ENCODE peak calls at places on chromosomes 16 and 17, in five cellular contexts. N, Y, Z, E and T are unnamed samples.

GRCh38 chr17:50872710-50873424 is 6.7 kb upstream of the TOB1 start:
- DNase-seq in N (no peak), Y (peak; percentile 48), Z (no peak), E (no peak), T (no peak)

GRCh38 chr17:75843577-75844529 is at the start of gene UNC13D:
- DNase-seq in N (no peak), Y (no peak), Z (no peak), E (no peak), T (no peak)

GRCh38 chr17:35368086-35368824 is 5.2 kb downstream of the SLFN11 start:
- DNase-seq in N (no peak), Y (peak; percentile 53), Z (no peak), E (no peak), T (no peak)

GRCh38 chr16:77723108-77723514 is 797 bp downstream of the NUDT7 start:
- DNase-seq in N (peak; percentile 16), Y (peak; percentile 77), Z (peak; percentile 16), E (no peak), T (peak; percentile 2)

GRCh38 chr16:10916534-10916933 is 25.7 kb downstream of the DEXI start:
- DNase-seq in N (no peak), Y (no peak), Z (no peak), E (no peak), T (no peak)

GRCh38 chr16:58727028-58727781 is 6.9 kb downstream of the GOT2 start:
- DNase-seq in N (no peak), Y (no peak), Z (no peak), E (no peak), T (no peak)

GRCh38 chr17:49582789-49583188 is 7.1 kb downstream of the NXPH3 start:
- DNase-seq in N (no peak), Y (no peak), Z (no peak), E (no peak), T (no peak)

GRCh38 chr17:63419949-63420867 is 25.9 kb downstream of the CYB561 start:
- DNase-seq in N (no peak), Y (no peak), Z (no peak), E (peak; percentile 46), T (no peak)

GRCh38 chr17:63841350-63842172 is 924 bp downstream of the SMARCD2 start:
- DNase-seq in N (peak; percentile 79), Y (peak; percentile 65), Z (peak; percentile 72), E (peak; percentile 80), T (peak; percentile 71)

GRCh38 chr16:66617728-66618127 is 13.2 kb downstream of the CMTM3 start:
- DNase-seq in N (no peak), Y (no peak), Z (no peak), E (no peak), T (peak; percentile 38)

GRCh38 chr17:31838641-31839225 is 20.3 kb downstream of the COPRS start:
- DNase-seq in N (no peak), Y (peak; percentile 64), Z (no peak), E (no peak), T (no peak)

GRCh38 chr16:10878644-10879498 is 1.9 kb downstream of the CIITA start:
- DNase-seq in N (peak; percentile 51), Y (peak; percentile 15), Z (peak; percentile 50), E (peak; percentile 86), T (no peak)

GRCh38 chr16:46649571-46649970 is 28.4 kb upstream of the SHCBP1 start:
- DNase-seq in N (peak; percentile 51), Y (peak; percentile 82), Z (peak; percentile 47), E (no peak), T (peak; percentile 70)

GRCh38 chr16:3035289-3035971 is 1.3 kb downstream of the BICDL2 start:
- DNase-seq in N (no peak), Y (no peak), Z (no peak), E (no peak), T (no peak)

GRCh38 chr16:1537763-1538289 is 4.4 kb downstream of the TMEM204 start:
- DNase-seq in N (peak; percentile 12), Y (no peak), Z (peak; percentile 11), E (no peak), T (no peak)

GRCh38 chr16:56667581-56668571 is at the start of gene MT1G:
- DNase-seq in N (peak; percentile 48), Y (peak; percentile 16), Z (peak; percentile 64), E (peak; percentile 74), T (peak; percentile 56)

GRCh38 chr16:75042423-75043174 is 43.8 kb downstream of the ZNRF1 start:
- DNase-seq in N (no peak), Y (no peak), Z (no peak), E (no peak), T (no peak)

GRCh38 chr16:28205974-28206373 is 5.8 kb downstream of the XPO6 start:
- DNase-seq in N (no peak), Y (no peak), Z (no peak), E (no peak), T (no peak)

GRCh38 chr17:70987867-70988340 is 818.6 kb downstream of the KCNJ2 start:
- DNase-seq in N (no peak), Y (no peak), Z (no peak), E (no peak), T (peak; percentile 1)

GRCh38 chr16:65388592-65388991 is 266.7 kb upstream of the CDH11 start:
- DNase-seq in N (no peak), Y (peak; percentile 80), Z (no peak), E (no peak), T (peak; percentile 61)

GRCh38 chr17:27533874-27534815 is 77.9 kb downstream of the KSR1 start:
- DNase-seq in N (no peak), Y (peak; percentile 96), Z (no peak), E (peak; percentile 55), T (no peak)

GRCh38 chr17:67289174-67289876 is 44.3 kb upstream of the HELZ start:
- DNase-seq in N (peak; percentile 90), Y (peak; percentile 88), Z (peak; percentile 87), E (peak; percentile 71), T (no peak)

GRCh38 chr17:65514082-65514481 is 47.4 kb downstream of the AXIN2 start:
- DNase-seq in N (no peak), Y (peak; percentile 35), Z (no peak), E (no peak), T (no peak)

GRCh38 chr17:10198509-10199249 is at the start of gene GAS7:
- DNase-seq in N (peak; percentile 81), Y (no peak), Z (peak; percentile 74), E (peak; percentile 84), T (peak; percentile 56)

GRCh38 chr17:34252138-34252889 is 2.8 kb upstream of the CCL2 start:
- DNase-seq in N (peak; percentile 98), Y (peak; percentile 80), Z (peak; percentile 95), E (peak; percentile 91), T (peak; percentile 97)

GRCh38 chr16:17776888-17777287 is 306.1 kb upstream of the XYLT1 start:
- DNase-seq in N (no peak), Y (no peak), Z (no peak), E (no peak), T (no peak)

GRCh38 chr16:8685617-8686016 is 11.2 kb downstream of the ABAT start:
- DNase-seq in N (no peak), Y (no peak), Z (no peak), E (no peak), T (no peak)

GRCh38 chr16:50797456-50797855 is 55.6 kb downstream of the CYLD start:
- DNase-seq in N (no peak), Y (no peak), Z (no peak), E (no peak), T (no peak)

GRCh38 chr17:45312477-45313418 is 4.1 kb downstream of the MAP3K14 start:
- DNase-seq in N (no peak), Y (no peak), Z (no peak), E (no peak), T (no peak)

GRCh38 chr17:45313927-45314760 is 2.7 kb downstream of the MAP3K14 start:
- DNase-seq in N (no peak), Y (no peak), Z (no peak), E (no peak), T (no peak)

GRCh38 chr17:45314761-45315549 is 1.9 kb downstream of the MAP3K14 start:
- DNase-seq in N (no peak), Y (no peak), Z (no peak), E (no peak), T (no peak)

GRCh38 chr17:45311762-45312476 is 4.9 kb downstream of the MAP3K14 start:
- DNase-seq in N (peak; percentile 63), Y (no peak), Z (peak; percentile 55), E (peak; percentile 82), T (peak; percentile 27)

DNA sequence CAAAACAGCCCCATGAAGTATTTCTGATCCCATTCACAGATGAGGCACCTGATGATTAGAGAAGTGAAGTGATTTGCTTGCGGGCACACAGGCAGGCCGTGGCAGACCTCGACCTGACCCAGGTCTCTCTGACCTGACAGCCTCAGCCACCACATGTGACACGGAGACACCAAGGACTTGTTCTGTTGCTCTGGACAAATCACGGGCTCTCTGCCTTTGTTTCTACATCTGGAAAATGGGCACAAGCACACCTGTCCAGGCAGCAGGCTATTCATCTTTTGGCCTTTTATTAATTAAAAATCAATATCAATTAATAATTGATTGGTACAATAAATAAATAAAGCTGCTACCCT is 3.4 kb downstream of the MAP3K14 start:
- DNase-seq in N (no peak), Y (no peak), Z (no peak), E (no peak), T (no peak)
- H3K4me1 ChIP-seq in N (peaks cover 93% of the 10 kb centered on the region), Y (peaks cover 34% of the 10 kb centered on the region), Z (peaks cover 85% of the 10 kb centered on the region), E (peaks cover 85% of the 10 kb centered on the region), T (peaks cover 29% of the 10 kb centered on the region)

DNA sequence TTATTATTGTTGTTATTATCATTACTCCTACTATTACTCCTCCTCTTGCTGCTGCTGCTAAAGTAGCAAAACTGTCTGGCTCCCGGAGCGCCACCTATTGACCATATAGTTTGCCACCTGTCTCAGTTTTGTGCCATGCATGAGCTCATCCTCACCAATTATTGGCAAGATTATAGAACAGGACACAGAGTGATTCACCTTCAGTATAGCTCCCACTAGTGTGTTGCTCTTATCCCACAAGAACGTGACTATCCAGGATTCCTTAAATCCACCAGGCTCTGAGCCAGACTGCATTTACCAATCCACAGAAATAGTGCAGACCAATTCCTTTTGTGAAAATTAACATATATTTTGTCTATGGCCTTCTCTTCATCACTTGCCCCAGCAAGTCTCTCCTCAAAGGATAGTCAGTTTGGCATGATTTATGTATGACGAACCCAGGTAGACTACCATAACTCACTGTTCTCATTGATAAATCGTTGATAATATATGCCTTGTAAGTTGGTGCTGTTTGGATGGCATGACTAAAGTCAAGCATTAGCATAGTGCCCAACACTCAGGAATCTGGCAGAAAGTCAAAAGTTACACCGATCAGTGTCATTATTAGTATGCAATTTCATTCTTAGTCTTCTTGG is 405.5 kb upstream of the HSBP1 start:
- DNase-seq in N (no peak), Y (no peak), Z (no peak), E (no peak), T (no peak)
- TF ChIP-seq CTCF in N (no peak), Y (no peak), Z (no peak), E (no peak), T (no peak)

GRCh38 chr17:46848534-46848933 is 2.8 kb upstream of the WNT9B start:
- DNase-seq in N (no peak), Y (no peak), Z (no peak), E (no peak), T (no peak)

GRCh38 chr17:46853896-46854444 is 2.6 kb downstream of the WNT9B start:
- DNase-seq in N (no peak), Y (no peak), Z (no peak), E (no peak), T (no peak)

GRCh38 chr17:46854515-46854914 is 3.1 kb downstream of the WNT9B start:
- DNase-seq in N (no peak), Y (no peak), Z (no peak), E (no peak), T (no peak)

GRCh38 chr17:46850688-46851028 is 725 bp upstream of the WNT9B start:
- DNase-seq in N (no peak), Y (no peak), Z (no peak), E (no peak), T (no peak)

GRCh38 chr17:46851029-46851741 is at the start of gene WNT9B:
- DNase-seq in N (no peak), Y (no peak), Z (no peak), E (no peak), T (no peak)
- H3K4me3 ChIP-seq in N (peak within 1 kb of the TSS; percentile 64), Y (no peak within 1 kb of the TSS), Z (peak within 1 kb of the TSS; percentile 50), E (peak within 1 kb of the TSS; percentile 44), T (peak within 1 kb of the TSS; percentile 35)

GRCh38 chr17:79981661-79982101 is 54.0 kb downstream of the TBC1D16 start:
- DNase-seq in N (no peak), Y (no peak), Z (no peak), E (peak; percentile 46), T (no peak)
- H3K4me1 ChIP-seq in N (peaks cover 4% of the 10 kb centered on the region), Y (peaks cover 3% of the 10 kb centered on the region), Z (peaks cover 3% of the 10 kb centered on the region), E (peaks cover 8% of the 10 kb centered on the region), T (peaks cover 4% of the 10 kb centered on the region)